ENCODE peak calls at places on chromosomes 7 and 10, in ten cellular contexts. R, J, X, A, S, N, V, C, E and T are unnamed samples.

GRCh38 chr10:3534433-3534832 is 250.6 kb downstream of the KLF6 start:
- DNase-seq in R (no peak), J (no peak), X (no peak), A (no peak), S (no peak), N (no peak), V (no peak), C (no peak), E (no peak), T (no peak)

GRCh38 chr10:70891636-70892035 is 3.3 kb upstream of the PCBD1 start:
- DNase-seq in R (no peak), J (no peak), X (no peak), A (no peak), S (no peak), N (no peak), V (peak), C (no peak), E (no peak), T (no peak)

GRCh38 chr7:139842414-139843210 is 13.5 kb downstream of the TBXAS1 start:
- DNase-seq in R (peak), J (no peak), X (no peak), A (peak), S (peak), N (peak), V (peak), C (peak), E (no peak), T (no peak)

GRCh38 chr7:42104231-42104630 is 132.8 kb downstream of the GLI3 start:
- DNase-seq in R (no peak), J (no peak), X (no peak), A (peak), S (no peak), N (peak), V (no peak), C (no peak), E (no peak), T (no peak)

GRCh38 chr7:77427996-77428603 is 12.0 kb upstream of the GSAP start:
- DNase-seq in R (peak), J (no peak), X (no peak), A (peak), S (no peak), N (peak), V (peak), C (peak), E (no peak), T (peak)

GRCh38 chr7:27190284-27190748 is 5.3 kb upstream of the HOXA11 start:
- DNase-seq in R (no peak), J (no peak), X (peak), A (no peak), S (no peak), N (no peak), V (no peak), C (no peak), E (no peak), T (no peak)

GRCh38 chr7:143408686-143409551 is at the start of gene EPHA1:
- DNase-seq in R (no peak), J (peak), X (no peak), A (peak), S (no peak), N (no peak), V (no peak), C (no peak), E (no peak), T (no peak)

GRCh38 chr10:125482108-125482507 is 200.9 kb downstream of the TEX36 start:
- DNase-seq in R (no peak), J (no peak), X (no peak), A (no peak), S (no peak), N (peak), V (peak), C (no peak), E (no peak), T (no peak)

GRCh38 chr10:97058521-97058920 is 127.2 kb downstream of the SLIT1 start:
- DNase-seq in R (no peak), J (no peak), X (no peak), A (no peak), S (no peak), N (no peak), V (no peak), C (no peak), E (no peak), T (no peak)

GRCh38 chr10:21402606-21403083 is 122.8 kb downstream of the SKIDA1 start:
- DNase-seq in R (no peak), J (no peak), X (no peak), A (peak), S (no peak), N (peak), V (peak), C (peak), E (peak), T (peak)

GRCh38 chr10:128814024-128814423 is 653.0 kb upstream of the MGMT start:
- DNase-seq in R (no peak), J (no peak), X (no peak), A (no peak), S (no peak), N (no peak), V (no peak), C (no peak), E (no peak), T (no peak)

GRCh38 chr10:124294811-124295770 is 123.6 kb downstream of the OAT start:
- DNase-seq in R (no peak), J (no peak), X (no peak), A (peak), S (no peak), N (no peak), V (no peak), C (no peak), E (no peak), T (no peak)

GRCh38 chr7:23293500-23294073 is 5.6 kb upstream of the MALSU1 start:
- DNase-seq in R (no peak), J (no peak), X (no peak), A (no peak), S (no peak), N (no peak), V (no peak), C (no peak), E (no peak), T (no peak)

GRCh38 chr7:40232242-40232929 is 97.6 kb downstream of the SUGCT start:
- DNase-seq in R (peak), J (peak), X (no peak), A (peak), S (peak), N (peak), V (peak), C (peak), E (no peak), T (no peak)

GRCh38 chr10:51073461-51074237 is 638 bp upstream of the PRKG1 start:
- DNase-seq in R (no peak), J (peak), X (peak), A (peak), S (no peak), N (no peak), V (peak), C (no peak), E (no peak), T (no peak)

GRCh38 chr10:98445200-98445812 is 1.4 kb downstream of the HPS1 start:
- DNase-seq in R (no peak), J (no peak), X (no peak), A (no peak), S (no peak), N (no peak), V (no peak), C (no peak), E (no peak), T (no peak)
- H3K4me3 ChIP-seq in R (peak), J (no peak), X (no peak), A (no peak), S (peak), N (peak), V (peak), C (peak), E (peak), T (peak)

DNA sequence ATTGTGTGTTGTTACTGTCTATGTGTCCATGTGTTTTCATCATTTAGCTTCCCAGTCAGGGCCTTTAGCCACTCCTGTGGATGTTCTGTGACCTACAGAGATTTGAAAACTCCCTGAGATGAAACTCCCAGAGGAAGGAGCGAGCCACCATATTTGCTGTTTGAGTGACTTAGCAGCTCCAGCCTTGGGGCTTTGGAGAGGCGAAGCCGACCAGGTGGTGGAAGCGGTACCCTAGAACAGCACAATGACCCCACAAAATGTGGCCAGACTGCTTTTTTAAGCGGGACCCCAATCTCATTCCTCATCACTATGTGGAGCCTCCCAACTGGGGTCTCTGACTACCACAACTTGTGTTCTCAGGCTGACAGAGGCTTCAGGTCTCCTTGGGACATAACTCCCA is 323.9 kb upstream of the KCND2 start:
- DNase-seq in R (no peak), J (no peak), X (no peak), A (no peak), S (no peak), N (no peak), V (no peak), C (no peak), E (no peak), T (no peak)
- TF ChIP-seq CTCF in R (no peak), J (no peak), X (no peak), A (no peak), S (no peak), N (no peak), V (no peak), C (no peak), E (no peak), T (no peak)

GRCh38 chr7:98398567-98399372 is 2.1 kb downstream of the BAIAP2L1 start:
- DNase-seq in R (peak), J (peak), X (no peak), A (peak), S (no peak), N (no peak), V (peak), C (no peak), E (no peak), T (no peak)

GRCh38 chr7:98396768-98397167 is 4.1 kb downstream of the BAIAP2L1 start:
- DNase-seq in R (no peak), J (no peak), X (no peak), A (no peak), S (no peak), N (no peak), V (no peak), C (no peak), E (no peak), T (no peak)

GRCh38 chr7:98399903-98400537 is 870 bp downstream of the BAIAP2L1 start:
- DNase-seq in R (peak), J (peak), X (no peak), A (peak), S (no peak), N (peak), V (peak), C (no peak), E (no peak), T (no peak)

GRCh38 chr7:98400538-98401427 is at the start of gene BAIAP2L1:
- DNase-seq in R (peak), J (peak), X (peak), A (peak), S (no peak), N (peak), V (peak), C (peak), E (no peak), T (no peak)

DNA sequence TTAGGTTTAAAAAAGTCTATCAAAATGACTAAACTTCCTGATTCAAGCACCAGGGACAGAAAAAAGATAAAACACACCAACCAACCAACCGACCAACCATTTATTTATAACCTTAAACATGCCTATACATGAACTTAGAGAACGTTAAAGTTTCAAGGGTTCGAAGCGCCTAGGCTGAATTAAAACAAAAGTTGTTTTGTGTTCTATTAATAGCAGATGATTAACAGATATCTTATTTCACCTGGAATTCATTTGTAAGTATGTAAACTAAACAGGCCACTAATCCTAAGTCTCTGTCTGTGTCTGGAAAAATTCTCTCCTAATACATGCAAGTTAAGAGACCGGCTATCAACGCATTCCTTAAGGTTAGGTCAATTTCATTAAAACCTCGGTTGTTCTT is 1.4 kb downstream of the BAIAP2L1 start:
- DNase-seq in R (peak), J (no peak), X (no peak), A (peak), S (no peak), N (peak), V (peak), C (no peak), E (no peak), T (no peak)
- H3K4me3 ChIP-seq in R (peak), J (peak), X (peak), A (peak), S (no peak), N (peak), V (peak), C (no peak), E (peak), T (peak)

DNA sequence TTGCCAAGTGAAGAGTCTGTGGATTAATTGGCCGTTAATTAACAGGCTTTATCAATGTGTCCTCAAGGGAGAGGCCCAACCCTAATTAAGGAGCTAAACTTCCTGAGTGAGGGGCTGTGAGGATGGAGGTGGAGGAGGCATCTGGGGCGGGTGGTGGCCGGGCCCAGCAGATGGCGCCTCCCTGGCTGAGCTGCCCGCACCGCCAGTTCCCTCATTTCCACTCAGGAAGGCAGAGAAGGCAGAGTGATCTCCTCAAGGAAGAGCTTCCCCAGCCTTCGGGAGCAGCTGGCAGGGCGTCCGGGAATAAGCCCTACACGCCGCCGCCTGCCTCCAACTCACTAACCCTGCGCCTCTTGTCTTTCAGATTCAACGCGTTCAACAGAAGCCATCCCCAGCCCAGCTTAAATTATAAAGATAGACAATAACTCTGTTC is 112.2 kb downstream of the CYTH3 start:
- DNase-seq in R (no peak), J (peak), X (no peak), A (peak), S (peak), N (peak), V (peak), C (peak), E (peak), T (no peak)
- TF ChIP-seq CTCF in R (no peak), J (peak), X (peak), A (peak), S (peak), N (peak), V (peak), C (peak), E (peak), T (peak)

DNA sequence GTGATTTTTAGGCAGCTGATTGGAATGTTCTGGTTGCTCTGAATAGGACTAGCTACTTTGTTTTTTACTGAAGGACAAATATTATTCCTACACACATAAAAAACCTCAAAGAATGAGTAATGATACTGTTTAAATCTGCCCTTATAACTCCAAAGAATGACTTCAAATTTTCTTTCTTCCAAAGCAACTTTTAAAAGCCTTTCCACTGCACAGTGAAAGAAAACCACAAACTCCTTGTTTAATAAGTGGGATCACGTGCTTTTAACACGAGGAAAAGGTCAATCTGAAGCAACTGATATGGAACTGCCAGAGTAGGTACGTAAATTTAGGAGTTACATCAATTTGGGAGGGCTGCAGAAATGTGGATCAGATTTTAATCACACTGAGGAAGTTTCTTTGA is 8.0 kb upstream of the PRKCQ start:
- DNase-seq in R (no peak), J (no peak), X (no peak), A (no peak), S (no peak), N (peak), V (no peak), C (no peak), E (no peak), T (no peak)
- H3K4me3 ChIP-seq in R (no peak), J (no peak), X (no peak), A (no peak), S (no peak), N (no peak), V (no peak), C (no peak), E (no peak), T (no peak)

DNA sequence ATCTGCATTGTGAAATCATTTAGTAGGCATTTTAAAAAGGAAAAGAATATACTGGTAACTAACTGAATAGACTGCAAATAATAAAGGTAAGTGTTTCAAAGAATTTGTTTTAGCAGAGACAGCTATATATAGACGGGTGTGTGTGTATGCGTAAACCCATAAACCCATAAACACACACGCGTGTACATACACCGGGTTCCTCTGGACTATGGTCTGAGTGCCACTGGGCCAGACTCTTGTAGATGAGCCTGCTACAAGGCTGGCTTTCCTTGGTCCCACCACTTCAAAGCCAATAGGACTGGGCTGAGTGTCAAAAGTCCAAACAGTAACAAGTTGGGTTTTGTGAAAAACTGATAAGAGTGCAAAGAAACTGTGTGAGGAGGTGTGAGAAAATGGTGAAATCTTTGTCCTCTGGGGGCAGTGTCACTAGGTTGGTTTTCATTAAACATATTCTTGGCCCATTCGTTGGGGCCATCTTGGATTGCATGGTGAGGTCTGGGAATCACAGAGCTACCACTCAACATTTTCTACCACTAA is 39.8 kb downstream of the GNA12 start:
- DNase-seq in R (no peak), J (peak), X (no peak), A (no peak), S (no peak), N (no peak), V (no peak), C (no peak), E (no peak), T (no peak)
- TF ChIP-seq CTCF in R (no peak), J (peak), X (no peak), A (no peak), S (no peak), N (no peak), V (peak), C (no peak), E (no peak), T (no peak)

GRCh38 chr7:137682596-137682995 is 164.2 kb downstream of the DGKI start:
- DNase-seq in R (no peak), J (no peak), X (no peak), A (peak), S (peak), N (peak), V (peak), C (peak), E (peak), T (peak)
- H3K4me3 ChIP-seq in R (no peak), J (no peak), X (no peak), A (no peak), S (no peak), N (no peak), V (no peak), C (no peak), E (no peak), T (no peak)

DNA sequence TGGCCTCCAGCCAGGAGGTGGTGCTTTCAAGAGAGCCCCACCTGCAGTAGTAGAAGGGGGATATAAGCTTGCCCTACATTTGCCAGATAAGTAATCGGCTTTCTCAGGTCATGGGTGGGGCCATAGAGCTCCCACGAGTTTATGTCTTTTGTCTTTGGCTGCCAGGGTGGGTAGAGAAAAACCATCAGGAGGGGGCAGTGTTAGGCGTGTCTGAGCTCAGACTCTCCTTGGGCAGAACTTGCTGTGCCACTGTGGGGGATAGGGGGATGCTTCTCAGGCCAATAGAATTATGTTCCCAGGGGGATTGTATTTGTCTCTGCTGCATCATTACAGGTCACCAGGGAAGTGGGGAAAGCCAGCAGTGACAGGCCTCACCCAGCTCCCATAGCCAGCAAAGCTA is 12.3 kb upstream of the MRPS33 start:
- DNase-seq in R (no peak), J (no peak), X (no peak), A (no peak), S (no peak), N (no peak), V (no peak), C (no peak), E (no peak), T (no peak)
- TF ChIP-seq CTCF in R (no peak), J (no peak), X (no peak), A (no peak), S (no peak), N (no peak), V (no peak), C (no peak), E (no peak), T (no peak)

DNA sequence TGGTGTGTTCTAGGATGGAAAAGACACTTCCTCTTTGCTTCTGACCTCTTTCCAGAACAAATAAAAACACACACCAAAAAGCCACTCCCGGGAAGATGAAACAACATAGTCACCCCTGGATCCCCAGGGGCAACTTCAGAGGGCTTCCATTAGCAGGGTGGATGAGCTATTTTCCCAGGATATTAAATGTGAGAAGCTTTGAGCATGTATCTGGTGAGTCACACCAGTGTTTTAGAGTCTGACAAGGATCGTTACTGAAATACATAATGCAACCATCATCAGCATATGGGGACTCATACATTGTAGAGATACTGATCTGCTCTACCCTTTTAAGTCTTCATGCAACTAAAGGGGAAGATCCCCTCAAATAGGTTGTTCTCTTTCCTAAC is 115.5 kb upstream of the ZNF438 start:
- DNase-seq in R (no peak), J (no peak), X (no peak), A (peak), S (peak), N (peak), V (peak), C (peak), E (no peak), T (peak)
- H3K4me3 ChIP-seq in R (no peak), J (no peak), X (no peak), A (no peak), S (no peak), N (no peak), V (no peak), C (no peak), E (no peak), T (no peak)

GRCh38 chr10:103350522-103351260 is at the start of gene PCGF6:
- DNase-seq in R (peak), J (peak), X (peak), A (peak), S (peak), N (peak), V (peak), C (peak), E (no peak), T (no peak)
- TF ChIP-seq CTCF in R (no peak), J (no peak), X (peak), A (no peak), S (peak), N (peak), V (no peak), C (no peak), E (no peak), T (peak)